ENCODE peak calls at places on chromosomes 13 and 19, in five cellular contexts. B is adrenal gland, F is left ventricle myocardium inferior, Q is heart right ventricle, P is psoas muscle. T is an unnamed sample. For H3K27me3 and H3K4me1, the result is how much of the 10 kb centered on the place peaks cover.

GRCh38 chr19:10473192-10473591 is 30.0 kb downstream of the KEAP1 start:
- DNase-seq in Q (no peak), F (no peak), B (no peak), P (no peak), T (no peak)

GRCh38 chr19:6471076-6471475 is 7.0 kb downstream of the CRB3 start:
- DNase-seq in Q (no peak), P (no peak), F (no peak), B (no peak), T (no peak)

GRCh38 chr19:6325614-6326013 is 7.8 kb downstream of the ACER1 start:
- DNase-seq in B (no peak), Q (no peak), P (no peak), F (no peak), T (no peak)

GRCh38 chr19:38277969-38278680 is 13.8 kb downstream of the SPINT2 start:
- DNase-seq in Q (peak), B (peak), F (peak), P (no peak), T (peak)

GRCh38 chr19:3167533-3168272 is 10.9 kb upstream of the S1PR4 start:
- DNase-seq in B (no peak), F (no peak), P (no peak), Q (no peak), T (no peak)

GRCh38 chr13:99389520-99390304 is 82.5 kb upstream of the GPR183 start:
- DNase-seq in Q (no peak), B (no peak), P (no peak), F (no peak), T (peak)

GRCh38 chr19:3314962-3315675 is 51.3 kb upstream of the NFIC start:
- DNase-seq in B (no peak), F (no peak), P (no peak), Q (no peak), T (no peak)

GRCh38 chr13:91247768-91248167 is 99.7 kb upstream of the MIR17HG start:
- DNase-seq in B (no peak), F (no peak), P (no peak), Q (no peak), T (no peak)

GRCh38 chr19:31770220-31770619 is 421.0 kb upstream of the TSHZ3 start:
- DNase-seq in F (no peak), B (no peak), P (no peak), Q (no peak), T (no peak)

GRCh38 chr13:113421673-113422270 is 31.5 kb downstream of the ADPRHL1 start:
- DNase-seq in B (no peak), F (no peak), Q (no peak), P (no peak), T (no peak)

GRCh38 chr13:95296326-95296939 is 4.8 kb downstream of the ABCC4 start:
- DNase-seq in B (peak), Q (peak), P (peak), F (peak), T (no peak)

GRCh38 chr13:19634129-19634740 is 776 bp downstream of the MPHOSPH8 start:
- DNase-seq in P (no peak), F (no peak), B (peak), Q (no peak), T (no peak)

GRCh38 chr13:113466321-113466836 is 13.1 kb upstream of the ADPRHL1 start:
- DNase-seq in P (no peak), F (no peak), B (no peak), Q (no peak), T (no peak)

GRCh38 chr19:50162988-50163387 is at the start of gene IZUMO2:
- DNase-seq in P (no peak), F (no peak), Q (no peak), B (no peak), T (no peak)

GRCh38 chr13:49869514-49869913 is 66.6 kb downstream of the SPRYD7 start:
- DNase-seq in B (no peak), F (no peak), Q (no peak), P (no peak), T (no peak)

GRCh38 chr13:45872574-45872973 is 21.0 kb upstream of the SIAH3 start:
- DNase-seq in F (no peak), Q (no peak), B (no peak), P (no peak), T (no peak)

GRCh38 chr13:40979232-40979631 is 39.9 kb downstream of the ELF1 start:
- DNase-seq in F (no peak), B (no peak), P (no peak), Q (no peak), T (no peak)

GRCh38 chr19:19997656-19998268 is 41.5 kb downstream of the ZNF682 start:
- DNase-seq in F (peak), B (no peak), Q (peak), P (no peak), T (no peak)

GRCh38 chr13:24911135-24911524 is 147.2 kb downstream of the RNF17 start:
- DNase-seq in F (no peak), B (no peak), P (no peak), Q (no peak), T (no peak)

GRCh38 chr19:23799321-23799720 is 40.6 kb upstream of the ZNF681 start:
- DNase-seq in Q (no peak), P (no peak), F (no peak), B (no peak), T (no peak)

GRCh38 chr13:101429733-101430132 is 13.4 kb upstream of the NALCN start:
- DNase-seq in F (no peak), Q (no peak), B (no peak), P (no peak), T (no peak)

GRCh38 chr13:32023096-32023495 is 8.5 kb upstream of the FRY start:
- DNase-seq in Q (no peak), B (no peak), P (no peak), F (no peak), T (no peak)

GRCh38 chr13:46663216-46663615 is 110.2 kb downstream of the LRCH1 start:
- DNase-seq in B (no peak), F (no peak), P (no peak), Q (no peak), T (no peak)

GRCh38 chr13:78430166-78430791 is 173.1 kb downstream of the POU4F1 start:
- DNase-seq in Q (no peak), F (no peak), P (no peak), B (no peak), T (no peak)

GRCh38 chr13:67844544-67844943 is 614.4 kb upstream of the PCDH9 start:
- DNase-seq in F (no peak), Q (no peak), P (no peak), B (no peak), T (no peak)

GRCh38 chr13:62167650-62168172 is 752.1 kb upstream of the PCDH20 start:
- DNase-seq in P (no peak), B (no peak), Q (no peak), F (no peak), T (no peak)

GRCh38 chr13:99027260-99027659 is 49.4 kb upstream of the DOCK9 start:
- DNase-seq in F (no peak), P (no peak), Q (no peak), B (no peak), T (no peak)

GRCh38 chr19:32041681-32042292 is 303.6 kb upstream of the ZNF507 start:
- DNase-seq in P (no peak), F (peak), Q (peak), B (peak), T (no peak)

GRCh38 chr19:8832132-8833021 is at the start of the genes MBD3L1 and ZNF558:
- DNase-seq in F (peak), B (peak), Q (peak), P (peak), T (peak)

GRCh38 chr19:18895038-18895827 is 725 bp downstream of the CERS1 start:
- DNase-seq in F (no peak), P (peak), B (peak), Q (no peak), T (no peak)

GRCh38 chr13:61029064-61029463 is 386.6 kb downstream of the PCDH20 start:
- DNase-seq in B (no peak), F (no peak), P (no peak), Q (no peak), T (no peak)

GRCh38 chr13:102487330-102487729 is 85.5 kb upstream of the FGF14 start:
- DNase-seq in B (no peak), P (no peak), F (no peak), Q (no peak), T (no peak)

GRCh38 chr13:106523566-106523965 is 11.9 kb downstream of the EFNB2 start:
- DNase-seq in B (no peak), F (no peak), Q (no peak), P (no peak), T (no peak)

GRCh38 chr19:50829801-50830200 is 3.6 kb downstream of the KLK15 start:
- DNase-seq in Q (no peak), B (peak), F (no peak), P (no peak), T (no peak)

GRCh38 chr19:49272204-49272603 is 52.8 kb downstream of the SLC6A16 start:
- DNase-seq in Q (no peak), F (no peak), B (no peak), P (no peak), T (no peak)

GRCh38 chr13:98475521-98475920 is 101.4 kb downstream of the STK24 start:
- DNase-seq in F (no peak), B (peak), Q (no peak), P (no peak), T (no peak)

GRCh38 chr13:52405369-52405766 is 604 bp downstream of the THSD1 start:
- DNase-seq in F (no peak), P (peak), Q (no peak), B (no peak), T (no peak)

GRCh38 chr19:47520839-47521238 is 6.0 kb upstream of the NAPA start:
- DNase-seq in Q (no peak), B (no peak), P (peak), F (no peak), T (no peak)
- H3K27me3 ChIP-seq in Q (under half), B (under half), P (under half), F (under half), T (under half)

DNA sequence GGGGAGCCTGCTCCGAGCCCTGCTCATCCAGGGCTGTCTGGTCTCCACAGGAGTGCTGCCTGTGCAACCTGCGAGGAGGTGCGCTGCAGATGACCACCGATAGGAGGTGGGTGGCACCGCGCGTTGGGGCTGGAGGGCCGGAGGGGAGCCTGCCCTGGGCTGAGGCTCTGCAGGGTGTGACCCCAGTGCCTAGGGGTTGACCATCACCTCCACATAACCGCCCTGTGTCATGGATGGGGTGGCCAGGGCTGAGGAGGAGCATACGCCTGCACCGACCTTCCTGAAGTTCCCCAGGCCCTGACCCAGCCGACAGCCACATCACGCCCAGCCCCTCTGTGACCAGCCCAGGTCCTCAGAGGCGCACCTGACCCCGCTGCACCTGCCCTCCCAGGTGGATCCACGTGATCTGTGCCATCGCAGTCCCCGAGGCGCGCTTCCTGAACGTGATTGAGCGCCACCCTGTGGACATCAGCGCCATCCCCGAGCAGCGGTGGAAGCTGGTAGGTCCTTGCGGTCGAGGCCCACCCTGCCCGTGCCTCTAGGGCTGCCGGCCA is 168.7 kb downstream of the KDM4B start:
- DNase-seq in Q (no peak), F (no peak), B (no peak), P (peak), T (no peak)
- TF ChIP-seq CTCF in Q (peak), F (peak), B (peak), P (no peak), T (peak)

GRCh38 chr13:97243915-97244820 is 22.0 kb downstream of the MBNL2 start:
- DNase-seq in P (no peak), B (no peak), F (no peak), Q (no peak), T (no peak)
- H3K4me1 ChIP-seq in P (half or more), B (half or more), F (half or more), Q (half or more), T (half or more)

GRCh38 chr19:1756264-1756663 is 3.0 kb downstream of the ONECUT3 start:
- DNase-seq in B (no peak), Q (no peak), P (no peak), F (no peak), T (no peak)
- H3K27me3 ChIP-seq in B (half or more), Q (half or more), P (under half), F (half or more), T (half or more)

GRCh38 chr13:76038920-76039716 is 403.0 kb downstream of the LMO7 start:
- DNase-seq in F (no peak), P (no peak), B (no peak), Q (no peak), T (no peak)
- TF ChIP-seq CTCF in F (no peak), P (no peak), B (no peak), Q (peak), T (peak)

GRCh38 chr19:13022111-13022858 is 27.0 kb downstream of the NFIX start:
- DNase-seq in Q (peak), F (peak), P (peak), B (peak), T (no peak)
- H3K4me1 ChIP-seq in Q (half or more), F (half or more), P (half or more), B (under half), T (half or more)

DNA sequence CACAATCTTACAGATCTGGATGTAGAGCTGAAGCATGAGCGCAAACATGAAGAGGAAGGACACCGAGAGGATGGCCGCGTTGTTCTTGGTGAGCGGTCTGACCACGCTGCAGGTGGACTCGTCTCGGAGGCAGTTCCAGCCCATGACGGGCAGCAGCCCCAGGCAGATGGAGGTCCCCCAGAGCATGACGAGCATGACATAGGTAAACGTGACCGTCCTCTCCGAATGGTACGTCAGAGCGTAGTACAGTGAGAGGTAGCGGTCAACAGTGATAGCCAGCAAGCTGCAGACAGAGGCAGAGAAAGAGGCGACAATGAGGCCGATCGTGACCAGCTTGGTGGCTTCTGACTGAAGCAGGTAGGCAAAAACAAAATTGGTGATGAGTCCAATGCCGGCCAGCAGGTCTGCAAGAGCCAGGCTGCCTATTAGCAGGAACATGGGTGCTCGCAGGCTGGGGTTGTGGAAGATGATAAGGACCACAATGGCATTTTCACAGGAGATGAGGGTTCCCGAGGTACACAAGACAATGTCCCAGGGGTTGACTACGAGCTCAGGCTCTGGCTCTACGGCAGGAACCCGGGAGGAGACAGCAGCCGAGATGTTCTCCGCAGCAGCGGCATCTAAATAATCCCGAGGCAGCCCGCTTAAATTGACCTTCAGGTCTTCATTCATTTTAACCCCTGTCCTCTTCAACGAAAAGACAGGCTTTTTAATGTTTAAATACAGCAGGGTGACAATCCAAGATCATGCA is 1.3 kb downstream of the GPR12 start:
- DNase-seq in F (no peak), Q (no peak), P (no peak), B (no peak), T (no peak)
- H3K27me3 ChIP-seq in F (half or more), Q (half or more), P (under half), B (half or more), T (under half)